ENCODE peak calls at places on chromosomes 13 and 19, in eight cellular contexts. I, W, U, J, O, A, E and D are unnamed samples.

GRCh38 chr19:44808463-44809371 is at the start of gene BCAM:
- DNase-seq in I (no peak), W (peak), U (peak), J (peak), O (peak), A (peak), E (peak), D (peak)

GRCh38 chr13:76638882-76639281 is 247.3 kb downstream of the KCTD12 start:
- DNase-seq in I (no peak), W (no peak), U (peak), J (no peak), O (no peak), A (no peak), E (no peak), D (no peak)

GRCh38 chr13:113596321-113597200 is 12.0 kb downstream of the TFDP1 start:
- DNase-seq in I (no peak), W (peak), U (no peak), J (no peak), O (no peak), A (no peak), E (peak), D (no peak)

GRCh38 chr19:3358392-3358918 is 7.9 kb upstream of the NFIC start:
- DNase-seq in I (no peak), W (no peak), U (no peak), J (no peak), O (no peak), A (no peak), E (no peak), D (no peak)

GRCh38 chr13:33322474-33322827 is 36.9 kb upstream of the STARD13 start:
- DNase-seq in I (no peak), W (no peak), U (peak), J (peak), O (no peak), A (peak), E (no peak), D (no peak)

GRCh38 chr13:59374720-59375119 is 789.0 kb downstream of the DIAPH3 start:
- DNase-seq in I (no peak), W (no peak), U (no peak), J (no peak), O (no peak), A (no peak), E (no peak), D (no peak)

GRCh38 chr13:41520699-41521630 is 63.6 kb downstream of the RGCC start:
- DNase-seq in I (no peak), W (no peak), U (peak), J (peak), O (no peak), A (no peak), E (no peak), D (no peak)

GRCh38 chr19:55638864-55639359 is 1.9 kb upstream of the ZNF580 start:
- DNase-seq in I (no peak), W (peak), U (peak), J (peak), O (no peak), A (no peak), E (no peak), D (peak)

GRCh38 chr19:49395581-49396407 is 7.7 kb downstream of the KASH5 start:
- DNase-seq in I (no peak), W (no peak), U (no peak), J (peak), O (no peak), A (no peak), E (no peak), D (no peak)

GRCh38 chr13:19766637-19767036 is 16.1 kb downstream of the PSPC1 start:
- DNase-seq in I (no peak), W (no peak), U (no peak), J (no peak), O (no peak), A (no peak), E (no peak), D (no peak)

GRCh38 chr13:97544041-97544765 is 110.2 kb downstream of the RAP2A start:
- DNase-seq in I (no peak), W (no peak), U (peak), J (peak), O (no peak), A (no peak), E (no peak), D (no peak)

GRCh38 chr19:46603195-46603637 is 2.1 kb downstream of the CALM3 start:
- DNase-seq in I (no peak), W (no peak), U (no peak), J (no peak), O (peak), A (no peak), E (no peak), D (no peak)

GRCh38 chr13:75307370-75307984 is 174.5 kb downstream of the TBC1D4 start:
- DNase-seq in I (no peak), W (no peak), U (peak), J (no peak), O (no peak), A (no peak), E (no peak), D (no peak)

DNA sequence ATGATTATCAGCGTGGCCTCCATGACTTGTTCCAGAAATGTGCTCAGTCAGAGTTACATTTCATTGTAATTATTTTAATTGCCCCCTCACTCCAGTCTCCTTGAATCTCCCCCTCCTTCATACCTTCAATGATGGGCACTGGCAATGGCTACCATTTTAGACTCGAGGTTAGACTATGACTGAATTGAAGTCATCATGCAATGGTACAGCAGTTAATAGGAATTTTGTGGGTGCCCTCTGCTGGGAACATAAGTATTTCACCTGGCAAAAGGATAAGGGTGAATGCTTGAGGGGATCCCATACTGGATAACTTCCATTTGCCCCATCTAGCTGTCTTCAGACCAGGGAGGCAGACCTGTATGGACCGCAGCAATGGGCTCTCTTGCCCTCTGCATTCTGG is 32.2 kb upstream of the USP12 start:
- DNase-seq in I (no peak), W (no peak), U (no peak), J (peak), O (no peak), A (no peak), E (no peak), D (no peak)
- TF ChIP-seq CTCF in I (peak), W (no peak), U (peak), J (peak), O (peak), A (peak), E (no peak), D (no peak)

GRCh38 chr13:111005364-111005763 is 90.5 kb upstream of the ANKRD10 start:
- DNase-seq in I (no peak), W (no peak), U (peak), J (no peak), O (no peak), A (no peak), E (no peak), D (no peak)

GRCh38 chr13:111007209-111007608 is 92.3 kb upstream of the ANKRD10 start:
- DNase-seq in I (no peak), W (no peak), U (peak), J (peak), O (no peak), A (no peak), E (no peak), D (no peak)

GRCh38 chr13:111005808-111006494 is 91.1 kb upstream of the ANKRD10 start:
- DNase-seq in I (no peak), W (no peak), U (peak), J (peak), O (no peak), A (peak), E (no peak), D (no peak)

GRCh38 chr13:111006508-111007031 is 91.7 kb upstream of the ANKRD10 start:
- DNase-seq in I (no peak), W (no peak), U (peak), J (peak), O (peak), A (peak), E (no peak), D (no peak)

DNA sequence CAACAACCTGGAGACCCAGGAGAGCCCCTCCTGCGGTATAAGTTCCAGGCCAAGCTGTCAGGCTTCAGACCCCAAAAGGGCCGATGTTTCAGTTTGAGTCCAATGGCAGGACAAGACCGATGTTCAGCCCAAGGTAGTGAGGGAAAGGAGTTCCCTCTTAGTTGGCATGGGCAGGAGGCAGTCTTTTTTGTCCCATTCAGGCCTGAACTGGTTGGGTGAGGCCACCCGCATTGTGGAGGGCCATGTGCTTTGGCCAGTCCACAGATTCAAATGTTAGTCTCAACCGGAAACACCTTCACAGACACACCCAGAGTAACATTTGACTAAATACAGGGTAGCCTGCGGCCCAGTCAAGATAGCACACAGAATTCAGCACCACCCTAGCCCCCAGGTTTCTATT is 89.6 kb upstream of the ANKRD10 start:
- DNase-seq in I (no peak), W (no peak), U (no peak), J (no peak), O (no peak), A (no peak), E (no peak), D (no peak)
- TF ChIP-seq CTCF in I (no peak), W (no peak), U (no peak), J (no peak), O (no peak), A (no peak), E (no peak), D (no peak)

GRCh38 chr19:9848060-9848459 is 12.9 kb downstream of the PIN1 start:
- DNase-seq in I (no peak), W (peak), U (no peak), J (no peak), O (no peak), A (no peak), E (no peak), D (no peak)
- TF ChIP-seq CTCF in I (peak), W (peak), U (peak), J (peak), O (peak), A (peak), E (peak), D (peak)

DNA sequence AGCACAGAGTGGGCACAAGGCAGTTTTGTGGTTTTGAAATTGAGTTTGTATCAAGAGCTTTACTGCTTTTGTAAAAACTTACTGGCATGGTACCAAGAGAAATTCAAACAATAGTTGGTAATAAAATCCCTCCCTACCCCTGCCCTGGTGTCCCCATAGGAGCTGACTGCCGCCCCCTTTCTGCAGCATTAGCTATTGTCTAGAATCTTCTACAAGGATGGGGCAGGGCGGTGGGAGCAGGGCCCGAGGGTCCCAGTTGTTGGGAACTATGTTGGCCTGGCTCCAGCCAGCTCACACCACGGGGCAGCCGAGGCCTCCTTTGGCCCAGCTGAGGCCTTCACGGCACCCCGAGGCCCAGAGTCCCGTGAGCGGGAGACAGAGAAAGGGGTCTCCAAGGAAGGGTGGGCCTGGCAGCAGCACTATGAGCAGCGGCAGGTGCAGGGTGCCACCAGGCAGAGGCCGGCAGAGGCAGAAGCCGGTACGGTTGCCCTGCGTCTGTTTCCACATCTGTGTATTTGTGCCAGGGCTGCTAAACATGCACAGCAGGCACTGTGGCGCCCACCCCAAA is 57.9 kb downstream of the KDM4B start:
- DNase-seq in I (no peak), W (no peak), U (no peak), J (peak), O (no peak), A (no peak), E (no peak), D (no peak)
- TF ChIP-seq CTCF in I (no peak), W (peak), U (peak), J (no peak), O (peak), A (no peak), E (no peak), D (no peak)

DNA sequence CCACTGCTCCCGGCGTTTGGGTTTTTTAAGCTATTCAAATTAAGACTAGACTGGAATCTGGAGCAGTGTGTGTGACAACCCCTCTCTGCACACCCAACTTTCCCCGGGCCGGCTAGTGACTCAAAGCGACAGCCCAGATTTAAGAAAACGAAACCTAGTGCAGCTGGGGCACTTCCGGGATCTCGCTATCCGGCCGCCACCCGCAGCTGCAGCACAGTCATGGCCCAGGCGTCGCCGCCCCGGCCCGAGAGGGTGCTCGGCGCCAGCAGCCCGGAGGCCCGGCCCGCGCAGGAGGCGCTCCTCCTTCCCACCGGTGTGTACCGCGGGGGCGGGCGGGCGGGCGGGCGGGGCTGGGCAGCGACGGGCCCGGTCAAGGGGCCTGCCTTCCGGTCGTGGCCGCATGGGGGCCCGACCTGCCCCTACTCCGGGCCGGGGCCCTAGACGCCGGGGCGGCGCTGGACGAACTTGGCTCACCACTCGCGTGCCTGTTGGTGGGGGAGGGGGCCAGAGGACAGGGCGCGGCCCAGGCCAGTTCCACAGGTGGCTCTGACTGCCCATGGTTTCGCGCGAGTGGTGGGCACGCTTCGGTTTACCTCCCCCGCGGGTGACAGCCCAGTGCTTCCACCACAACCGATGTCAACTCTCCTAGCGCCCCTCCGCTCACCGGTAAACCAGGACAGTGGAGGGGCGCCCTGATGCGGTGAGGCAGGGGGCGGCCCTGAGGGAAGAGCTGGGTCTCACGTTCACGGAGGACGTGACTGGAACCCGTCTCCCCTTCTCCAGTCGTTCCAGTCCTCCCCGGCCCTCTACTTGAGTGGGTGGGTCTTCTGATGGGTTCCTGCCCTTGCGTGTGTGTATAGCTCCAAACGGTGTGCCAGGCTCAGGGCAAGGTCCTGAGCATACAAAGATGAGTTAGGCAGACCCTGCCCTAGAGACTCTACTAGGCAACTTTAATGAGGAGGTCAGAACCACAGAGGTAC is at the start of gene PHF11:
- DNase-seq in I (peak), W (peak), U (peak), J (peak), O (peak), A (peak), E (peak), D (peak)
- TF ChIP-seq CTCF in I (no peak), W (peak), U (no peak), J (no peak), O (no peak), A (no peak), E (no peak), D (peak)

GRCh38 chr19:16778796-16779411 is 50.3 kb upstream of the SIN3B start:
- DNase-seq in I (peak), W (peak), U (peak), J (peak), O (peak), A (peak), E (peak), D (peak)
- TF ChIP-seq CTCF in I (peak), W (peak), U (peak), J (peak), O (peak), A (peak), E (peak), D (peak)